ENCODE peak calls at places on chromosome 6, in nine cellular contexts. N is NCI-H1417; R is astrocyte; O is stimulated activated CD8-positive, alpha-beta memory T cell treated with anti-CD3 and anti-CD28 coated beads, Interleukin-12 subunit alpha, Interleukin-12 subunit beta, amount 100 ng/mL, for 4 hours; L is neuronal stem cell; X is Daoy; U is T-cell; S is mucosa of descending colon; P is NCI-H2029 treated with DMSO at 0.1 percent for 48 hours. Q is an unnamed sample.

GRCh38 chr6:118468682-118469465 is 79.2 kb upstream of the PLN start:
- DNase-seq in S (no peak), U (no peak), X (peak), L (no peak), P (peak), R (peak), O (no peak), N (peak), Q (peak)

GRCh38 chr6:35396991-35397390 is 54.6 kb downstream of the PPARD start:
- DNase-seq in S (no peak), R (no peak), N (no peak), U (no peak), O (no peak), L (no peak), X (no peak), P (no peak), Q (peak)

GRCh38 chr6:140256213-140256612 is 881.8 kb upstream of the CITED2 start:
- DNase-seq in U (no peak), O (no peak), S (no peak), X (peak), R (peak), L (no peak), N (no peak), P (no peak), Q (peak)

GRCh38 chr6:56370591-56371198 is 123.3 kb upstream of the COL21A1 start:
- DNase-seq in S (no peak), N (peak), O (no peak), X (peak), R (peak), L (no peak), U (no peak), P (peak), Q (peak)

GRCh38 chr6:41679696-41680095 is 41.4 kb downstream of the MDFI start:
- DNase-seq in S (no peak), R (no peak), U (no peak), L (no peak), P (no peak), O (no peak), N (no peak), X (no peak), Q (no peak)

GRCh38 chr6:131660195-131660594 is 23.1 kb downstream of the ENPP3 start:
- DNase-seq in P (no peak), O (no peak), N (peak), L (no peak), S (no peak), X (peak), U (no peak), R (peak), Q (peak)

GRCh38 chr6:158536891-158537798 is 22.7 kb upstream of the TMEM181 start:
- DNase-seq in N (peak), S (peak), P (peak), X (peak), O (no peak), U (peak), R (peak), L (peak), Q (peak)

GRCh38 chr6:103327079-103327478 is 1532.6 kb downstream of the HACE1 start:
- DNase-seq in N (peak), S (no peak), L (peak), O (no peak), P (no peak), X (no peak), U (no peak), R (no peak), Q (no peak)

GRCh38 chr6:136063095-136063494 is 187.0 kb downstream of the MTFR2 start:
- DNase-seq in L (no peak), X (peak), O (no peak), R (peak), N (no peak), U (no peak), P (no peak), S (no peak), Q (peak)

GRCh38 chr6:87066449-87067288 is 28.2 kb downstream of the CGA start:
- DNase-seq in S (no peak), O (no peak), P (peak), R (peak), N (peak), U (peak), L (peak), X (peak), Q (peak)

GRCh38 chr6:47710295-47710694 is 11.9 kb downstream of the ADGRF4 start:
- DNase-seq in S (no peak), O (no peak), P (peak), N (no peak), L (no peak), U (no peak), R (no peak), X (no peak), Q (no peak)

GRCh38 chr6:131199568-131200272 is 64.5 kb downstream of the AKAP7 start:
- DNase-seq in N (peak), X (peak), R (peak), U (peak), O (peak), S (peak), P (no peak), L (peak), Q (peak)

GRCh38 chr6:38354033-38354373 is 285.7 kb downstream of the BTBD9 start:
- DNase-seq in P (no peak), O (no peak), N (no peak), L (no peak), R (no peak), X (no peak), U (no peak), S (no peak), Q (no peak)